ENCODE peak calls at places on chromosomes 13 and 19, in eight cellular contexts. F, O, A, I, H, S, E and P are unnamed samples.

GRCh38 chr19:53157601-53158000 is 1.3 kb downstream of the ZNF347 start:
- DNase-seq in F (peak; percentile 17), A (no peak), S (no peak), I (peak; percentile 18), H (no peak), E (no peak), O (no peak), P (no peak)

GRCh38 chr19:1608414-1609391 is 3.4 kb upstream of the UQCR11 start:
- DNase-seq in I (no peak), A (peak; percentile 43), O (no peak), F (no peak), S (no peak), E (no peak), H (no peak), P (no peak)

GRCh38 chr13:53749306-53749705 is 720.7 kb downstream of the OLFM4 start:
- DNase-seq in O (no peak), A (no peak), S (no peak), H (no peak), I (no peak), F (no peak), E (no peak), P (no peak)

GRCh38 chr13:50800091-50800739 is 43.3 kb downstream of the DLEU7 start:
- DNase-seq in H (peak; percentile 34), I (no peak), O (no peak), E (no peak), S (no peak), F (no peak), A (no peak), P (no peak)

GRCh38 chr13:114131581-114132418 is 623 bp downstream of the RASA3 start:
- DNase-seq in E (no peak), F (peak; percentile 49), S (no peak), O (no peak), H (no peak), A (peak; percentile 67), I (no peak), P (no peak)

GRCh38 chr19:383040-383439 is 25.9 kb downstream of the C2CD4C start:
- DNase-seq in I (no peak), H (no peak), F (no peak), S (no peak), O (no peak), A (no peak), E (no peak), P (no peak)

GRCh38 chr13:85693889-85694511 is 105.2 kb downstream of the SLITRK6 start:
- DNase-seq in H (peak; percentile 16), E (no peak), I (no peak), S (no peak), A (no peak), F (no peak), O (no peak), P (no peak)

GRCh38 chr19:42402376-42403116 is 12.4 kb upstream of the CNFN start:
- DNase-seq in O (no peak), H (no peak), E (no peak), F (no peak), A (no peak), I (no peak), S (no peak), P (no peak)

GRCh38 chr13:29362849-29363604 is 232.5 kb downstream of the SLC7A1 start:
- DNase-seq in F (peak; percentile 79), H (peak; percentile 10), I (peak; percentile 61), A (peak; percentile 24), S (peak; percentile 55), E (peak; percentile 17), O (peak; percentile 5), P (peak; percentile 50)

GRCh38 chr19:37979547-37980082 is 72.6 kb downstream of the SIPA1L3 start:
- DNase-seq in H (no peak), A (no peak), F (no peak), E (no peak), I (no peak), S (no peak), O (no peak), P (no peak)

GRCh38 chr19:4083677-4084546 is 17.2 kb upstream of the ZBTB7A start:
- DNase-seq in I (no peak), S (no peak), A (peak; percentile 50), H (no peak), F (no peak), E (peak; percentile 44), O (no peak), P (no peak)

GRCh38 chr19:47036233-47036651 is 12.2 kb downstream of the TMEM160 start:
- DNase-seq in S (no peak), F (no peak), H (peak; percentile 8), O (no peak), I (peak; percentile 58), E (no peak), A (no peak), P (no peak)

GRCh38 chr19:38173324-38174041 is 50.5 kb downstream of the DPF1 start:
- DNase-seq in F (no peak), E (no peak), H (peak; percentile 94), A (no peak), O (no peak), S (peak; percentile 90), I (no peak), P (no peak)

GRCh38 chr13:64675256-64675892 is 2554.8 kb downstream of the PCDH9 start:
- DNase-seq in F (no peak), S (no peak), H (no peak), I (no peak), A (no peak), O (peak; percentile 65), E (no peak), P (no peak)